ENCODE peak calls at places on chromosomes 11 and 22, in eight cellular contexts. V, S, X, M, H, C, W and P are unnamed samples.

GRCh38 chr11:86678296-86678695 is 5.9 kb upstream of the ME3 start:
- DNase-seq in H (no peak), M (no peak), X (no peak), C (no peak), W (no peak), S (no peak), V (no peak), P (no peak)

GRCh38 chr11:109076870-109077269 is 345.1 kb upstream of the C11orf87 start:
- DNase-seq in V (no peak), X (no peak), M (no peak), H (no peak), C (no peak), W (no peak), S (no peak), P (no peak)

GRCh38 chr11:79050784-79051183 is 390.0 kb downstream of the TENM4 start:
- DNase-seq in V (no peak), M (no peak), S (no peak), H (no peak), W (no peak), X (no peak), C (no peak), P (no peak)

GRCh38 chr11:74384641-74385040 is 13.6 kb downstream of the PGM2L1 start:
- DNase-seq in H (no peak), C (no peak), W (no peak), V (no peak), X (no peak), S (no peak), M (no peak), P (no peak)

GRCh38 chr22:39344046-39344390 is 5.8 kb upstream of the SYNGR1 start:
- DNase-seq in H (no peak), M (no peak), S (no peak), V (no peak), W (no peak), C (no peak), X (no peak), P (no peak)

GRCh38 chr11:17572791-17573460 is 25.9 kb downstream of the OTOG start:
- DNase-seq in V (no peak), S (no peak), X (no peak), W (no peak), C (no peak), H (no peak), M (peak; percentile 16), P (peak; percentile 19)

GRCh38 chr22:30143265-30143664 is 63.0 kb downstream of the HORMAD2 start:
- DNase-seq in W (no peak), S (no peak), H (no peak), X (no peak), V (no peak), C (no peak), M (no peak), P (no peak)

GRCh38 chr22:46070215-46070721 is 80.1 kb upstream of the PPARA start:
- DNase-seq in M (peak; percentile 72), C (peak; percentile 60), W (no peak), S (peak; percentile 58), V (peak; percentile 28), X (peak; percentile 92), H (no peak), P (no peak)

GRCh38 chr11:14677146-14677545 is 33.5 kb downstream of the PDE3B start:
- DNase-seq in C (no peak), S (no peak), W (no peak), X (no peak), H (no peak), M (no peak), V (no peak), P (no peak)

GRCh38 chr11:85941380-85941973 is 86.3 kb downstream of the CCDC83 start:
- DNase-seq in M (peak; percentile 39), W (no peak), H (peak; percentile 57), V (peak; percentile 52), C (no peak), X (peak; percentile 41), S (peak; percentile 62), P (no peak)

GRCh38 chr22:38138961-38139360 is 28.5 kb upstream of the BAIAP2L2 start:
- DNase-seq in H (no peak), S (no peak), M (no peak), V (no peak), W (no peak), X (no peak), C (no peak), P (no peak)

GRCh38 chr11:107576497-107577086 is 11.1 kb upstream of the ALKBH8 start:
- DNase-seq in M (peak; percentile 37), C (peak; percentile 55), V (peak; percentile 56), S (peak; percentile 46), W (no peak), X (peak; percentile 42), H (no peak), P (no peak)

GRCh38 chr11:6362868-6363678 is 27.2 kb upstream of the SMPD1 start:
- DNase-seq in V (peak; percentile 66), H (peak; percentile 83), W (peak; percentile 72), S (peak; percentile 80), X (peak; percentile 83), M (peak; percentile 74), C (peak; percentile 75), P (peak; percentile 65)

GRCh38 chr11:70885721-70886305 is 366.6 kb downstream of the SHANK2 start:
- DNase-seq in W (no peak), C (no peak), X (no peak), V (peak; percentile 56), S (peak; percentile 54), H (no peak), M (no peak), P (no peak)

GRCh38 chr11:727281-727701 is 20.0 kb upstream of the TALDO1 start:
- DNase-seq in M (no peak), X (no peak), H (no peak), S (no peak), C (no peak), W (no peak), V (no peak), P (no peak)

GRCh38 chr11:66479741-66480115 is 506 bp upstream of the DPP3 start:
- DNase-seq in C (no peak), W (no peak), X (no peak), S (no peak), H (no peak), M (peak; percentile 81), V (no peak), P (no peak)

GRCh38 chr11:73972620-73973449 is 9.8 kb downstream of the UCP2 start:
- DNase-seq in X (no peak), S (no peak), V (no peak), H (no peak), W (no peak), M (no peak), C (no peak), P (no peak)

GRCh38 chr11:16126361-16126760 is 230.0 kb downstream of the SOX6 start:
- DNase-seq in W (no peak), C (no peak), M (no peak), S (no peak), H (no peak), V (no peak), X (no peak), P (no peak)

GRCh38 chr11:65305501-65306268 is 9.0 kb upstream of the CDC42EP2 start:
- DNase-seq in X (no peak), M (peak; percentile 66), C (no peak), H (no peak), W (no peak), V (no peak), S (peak; percentile 93), P (no peak)

GRCh38 chr22:42171946-42172345 is 41.3 kb upstream of the CYP2D6 start:
- DNase-seq in W (no peak), M (no peak), C (no peak), V (no peak), S (no peak), X (no peak), H (no peak), P (no peak)
- H3K27ac ChIP-seq in W (no peak overlapping the region), M (peak overlapping the region; percentile 37), C (no peak overlapping the region), V (no peak overlapping the region), S (no peak overlapping the region), X (no peak overlapping the region), H (no peak overlapping the region), P (peak overlapping the region; percentile 32)

GRCh38 chr11:37040921-37041320 is 442.9 kb upstream of the RAG2 start:
- DNase-seq in S (no peak), V (no peak), C (no peak), W (no peak), M (no peak), H (no peak), X (no peak), P (no peak)
- H3K4me3 ChIP-seq in S (no peak overlapping the region), V (no peak overlapping the region), C (no peak overlapping the region), W (no peak overlapping the region), M (no peak overlapping the region), H (no peak overlapping the region), X (no peak overlapping the region), P (no peak overlapping the region)

GRCh38 chr11:31793264-31793663 is 17.9 kb downstream of the PAX6 start:
- DNase-seq in C (no peak), W (no peak), X (no peak), S (no peak), V (no peak), H (no peak), M (no peak), P (no peak)
- H3K27me3 ChIP-seq in C (no peaks in the 10 kb centered on the region), W (peaks cover 9% of the 10 kb centered on the region), X (peaks cover 27% of the 10 kb centered on the region), S (peaks cover 45% of the 10 kb centered on the region), V (no peaks in the 10 kb centered on the region), H (peaks cover under 1% of the 10 kb centered on the region), M (peaks cover 26% of the 10 kb centered on the region), P (no peaks in the 10 kb centered on the region)

GRCh38 chr11:129314381-129314780 is 61.3 kb upstream of the BARX2 start:
- DNase-seq in C (no peak), M (no peak), X (no peak), W (no peak), S (no peak), V (no peak), H (no peak), P (no peak)

GRCh38 chr11:129316781-129317180 is 58.9 kb upstream of the BARX2 start:
- DNase-seq in S (no peak), V (no peak), C (no peak), W (no peak), M (no peak), X (no peak), H (no peak), P (no peak)

GRCh38 chr11:129313588-129314288 is 61.9 kb upstream of the BARX2 start:
- DNase-seq in C (no peak), V (no peak), X (no peak), W (no peak), H (no peak), M (no peak), S (no peak), P (no peak)

GRCh38 chr11:129317564-129317963 is 58.1 kb upstream of the BARX2 start:
- DNase-seq in C (no peak), H (no peak), V (no peak), X (no peak), M (peak; percentile 42), S (no peak), W (no peak), P (no peak)

DNA sequence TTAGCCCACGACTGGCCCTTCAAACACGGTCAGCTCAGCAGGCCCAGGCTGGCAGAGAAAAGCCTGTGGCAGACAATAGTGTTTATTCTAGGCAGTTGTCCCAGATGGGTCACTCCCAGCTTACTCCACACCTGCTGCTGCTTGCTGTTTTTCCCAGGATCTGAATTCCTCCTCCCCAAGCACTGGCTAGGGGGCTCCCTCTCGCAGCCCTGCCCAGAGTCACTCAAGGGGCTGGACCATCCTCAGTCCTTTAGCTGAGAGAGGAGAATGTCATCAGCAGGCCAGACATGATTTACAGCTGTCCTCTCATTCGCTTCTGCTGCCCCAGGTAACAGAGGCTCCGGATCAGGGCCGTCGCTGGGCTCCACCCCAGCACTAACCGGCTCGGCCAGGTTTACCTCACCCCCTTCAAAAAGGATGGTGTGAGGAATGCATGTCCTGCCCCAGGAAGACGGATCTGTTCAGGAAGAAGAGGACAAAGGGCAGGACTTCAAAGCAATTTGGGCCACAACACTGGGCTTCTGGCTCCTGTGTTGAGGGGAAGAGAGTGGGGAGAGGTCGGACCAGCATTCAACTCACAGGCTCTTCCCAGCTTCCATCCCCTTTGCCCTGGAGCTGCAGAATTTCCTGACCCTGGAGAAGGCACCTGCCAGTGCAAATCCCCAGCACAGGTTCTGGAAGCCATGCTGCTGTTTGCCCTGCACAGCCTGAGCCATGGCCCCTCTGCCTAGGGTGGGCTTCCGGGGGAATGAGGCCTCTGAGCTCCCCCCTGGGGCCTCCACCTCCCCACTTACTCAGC is 59.7 kb upstream of the BARX2 start:
- DNase-seq in C (no peak), M (peak; percentile 87), W (no peak), S (no peak), H (no peak), V (no peak), X (no peak), P (peak; percentile 79)
- H3K27ac ChIP-seq in C (no peak overlapping the region), M (peak overlapping the region; percentile 79), W (no peak overlapping the region), S (no peak overlapping the region), H (no peak overlapping the region), V (no peak overlapping the region), X (no peak overlapping the region), P (peak overlapping the region; percentile 86)